ENCODE peak calls at places on chromosomes 16 and 17, in ten cellular contexts. Y, A, Z, K, U, T, B, O, G and M are unnamed samples.

GRCh38 chr16:77236063-77236511 is 36.9 kb downstream of the SYCE1L start:
- DNase-seq in Y (peak; percentile 88), A (peak; percentile 84), Z (peak; percentile 86), K (peak; percentile 81), U (no peak), T (peak; percentile 85), B (peak; percentile 94), O (peak; percentile 71), G (peak; percentile 60), M (peak; percentile 82)

GRCh38 chr17:74923538-74924249 is 379 bp upstream of the OTOP2 start:
- DNase-seq in Y (peak; percentile 62), A (peak; percentile 60), Z (peak; percentile 62), K (peak; percentile 56), U (no peak), T (peak; percentile 78), B (peak; percentile 76), O (peak; percentile 27), G (peak; percentile 92), M (peak; percentile 28)

GRCh38 chr17:38728290-38728831 is 1.8 kb upstream of the CISD3 start:
- DNase-seq in Y (no peak), A (no peak), Z (no peak), K (no peak), U (no peak), T (no peak), B (no peak), O (no peak), G (no peak), M (no peak)

GRCh38 chr16:57536306-57537193 is at the start of gene CCDC102A:
- DNase-seq in Y (no peak), A (peak; percentile 40), Z (no peak), K (peak; percentile 48), U (no peak), T (no peak), B (peak; percentile 87), O (no peak), G (no peak), M (peak; percentile 26)

GRCh38 chr17:55722016-55722706 is 503 bp downstream of the TMEM100 start:
- DNase-seq in Y (no peak), A (no peak), Z (no peak), K (no peak), U (no peak), T (no peak), B (no peak), O (peak; percentile 27), G (no peak), M (no peak)

GRCh38 chr17:34998205-34998604 is 17.9 kb downstream of the LIG3 start:
- DNase-seq in Y (no peak), A (peak; percentile 72), Z (peak; percentile 78), K (peak; percentile 56), U (no peak), T (peak; percentile 66), B (peak; percentile 77), O (peak; percentile 70), G (peak; percentile 95), M (peak; percentile 60)

GRCh38 chr17:35069311-35069710 is 5.8 kb upstream of the RFFL start:
- DNase-seq in Y (no peak), A (no peak), Z (no peak), K (no peak), U (no peak), T (no peak), B (no peak), O (peak; percentile 66), G (no peak), M (peak; percentile 43)

GRCh38 chr16:67882374-67883145 is 2.1 kb upstream of the NRN1L start:
- DNase-seq in Y (no peak), A (peak; percentile 72), Z (no peak), K (peak; percentile 80), U (no peak), T (peak; percentile 64), B (no peak), O (no peak), G (no peak), M (no peak)

GRCh38 chr17:17495448-17496188 is 577 bp downstream of the RASD1 start:
- DNase-seq in Y (no peak), A (no peak), Z (no peak), K (peak; percentile 29), U (no peak), T (peak; percentile 41), B (peak; percentile 63), O (peak; percentile 4), G (no peak), M (peak; percentile 27)

GRCh38 chr17:73710095-73710592 is 65.9 kb upstream of the SDK2 start:
- DNase-seq in Y (no peak), A (peak; percentile 55), Z (no peak), K (peak; percentile 63), U (peak; percentile 38), T (peak; percentile 60), B (peak; percentile 83), O (peak; percentile 4), G (peak; percentile 79), M (peak; percentile 49)

GRCh38 chr17:31566992-31567373 is 175.5 kb downstream of the RAB11FIP4 start:
- DNase-seq in Y (no peak), A (no peak), Z (no peak), K (no peak), U (no peak), T (no peak), B (no peak), O (no peak), G (no peak), M (no peak)

GRCh38 chr16:27690604-27691003 is 140.7 kb downstream of the KATNIP start:
- DNase-seq in Y (no peak), A (no peak), Z (no peak), K (no peak), U (no peak), T (no peak), B (peak; percentile 47), O (peak; percentile 5), G (no peak), M (peak; percentile 14)

GRCh38 chr16:50601341-50601740 is 53.1 kb downstream of the NKD1 start:
- DNase-seq in Y (no peak), A (no peak), Z (no peak), K (no peak), U (no peak), T (no peak), B (no peak), O (no peak), G (no peak), M (no peak)

GRCh38 chr16:8575399-8575798 is 14.9 kb downstream of the TMEM114 start:
- DNase-seq in Y (no peak), A (no peak), Z (no peak), K (no peak), U (no peak), T (no peak), B (no peak), O (no peak), G (no peak), M (no peak)

GRCh38 chr17:81096741-81097133 is 61.8 kb downstream of the BAIAP2 start:
- DNase-seq in Y (peak; percentile 58), A (no peak), Z (no peak), K (no peak), U (no peak), T (no peak), B (no peak), O (no peak), G (no peak), M (no peak)

GRCh38 chr17:81093576-81094223 is 58.7 kb downstream of the BAIAP2 start:
- DNase-seq in Y (no peak), A (no peak), Z (no peak), K (no peak), U (no peak), T (no peak), B (peak; percentile 18), O (no peak), G (no peak), M (no peak)

GRCh38 chr17:81095608-81095888 is 60.6 kb downstream of the BAIAP2 start:
- DNase-seq in Y (no peak), A (no peak), Z (no peak), K (no peak), U (no peak), T (no peak), B (no peak), O (no peak), G (no peak), M (no peak)

GRCh38 chr17:81094224-81094743 is 59.3 kb downstream of the BAIAP2 start:
- DNase-seq in Y (no peak), A (no peak), Z (no peak), K (no peak), U (no peak), T (no peak), B (no peak), O (no peak), G (no peak), M (no peak)

GRCh38 chr17:81094744-81095607 is 60.0 kb downstream of the BAIAP2 start:
- DNase-seq in Y (peak; percentile 90), A (no peak), Z (peak; percentile 65), K (peak; percentile 55), U (peak; percentile 98), T (no peak), B (peak; percentile 88), O (peak; percentile 100), G (peak; percentile 95), M (peak; percentile 100)
- H3K4me1 ChIP-seq in Y (peaks cover 20% of the 10 kb centered on the region), A (peaks cover 23% of the 10 kb centered on the region), Z (peaks cover 15% of the 10 kb centered on the region), K (peaks cover 19% of the 10 kb centered on the region), U (peaks cover 76% of the 10 kb centered on the region), T (peaks cover 23% of the 10 kb centered on the region), B (peaks cover 47% of the 10 kb centered on the region), O (peaks cover 37% of the 10 kb centered on the region), G (peaks cover 72% of the 10 kb centered on the region), M (peaks cover 34% of the 10 kb centered on the region)

DNA sequence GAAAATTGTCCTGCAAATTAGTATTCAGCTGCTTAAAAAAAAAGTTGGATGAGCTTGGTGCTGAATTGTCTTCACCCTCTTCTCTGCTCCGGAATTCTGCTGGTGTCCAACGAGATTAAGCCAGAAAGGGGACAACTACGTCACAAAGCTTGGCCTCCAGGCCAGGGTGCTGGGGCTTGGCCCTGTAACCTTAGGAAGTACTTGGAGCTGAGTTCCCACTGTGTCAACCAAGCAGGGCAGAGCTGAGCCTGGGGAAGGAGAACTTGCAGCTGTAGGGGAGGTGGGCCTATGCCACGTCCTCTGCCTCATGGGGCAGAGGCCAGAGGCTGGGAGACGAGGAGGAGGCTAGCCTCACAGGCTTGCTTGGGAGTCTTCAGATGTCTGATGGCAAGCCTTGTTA is 71.2 kb downstream of the CLEC16A start:
- DNase-seq in Y (no peak), A (no peak), Z (no peak), K (no peak), U (no peak), T (no peak), B (no peak), O (no peak), G (no peak), M (no peak)
- TF ChIP-seq CTCF in Y (no peak), A (no peak), Z (no peak), K (no peak), U (no peak), T (no peak), B (no peak), O (no peak), G (no peak), M (no peak)

GRCh38 chr16:10972108-10972955 is 28.0 kb downstream of the CLEC16A start:
- DNase-seq in Y (no peak), A (no peak), Z (no peak), K (no peak), U (no peak), T (no peak), B (no peak), O (no peak), G (no peak), M (no peak)
- H3K4me3 ChIP-seq in Y (no peak overlapping the region), A (no peak overlapping the region), Z (no peak overlapping the region), K (no peak overlapping the region), U (no peak overlapping the region), T (no peak overlapping the region), B (no peak overlapping the region), O (no peak overlapping the region), G (no peak overlapping the region), M (no peak overlapping the region)

DNA sequence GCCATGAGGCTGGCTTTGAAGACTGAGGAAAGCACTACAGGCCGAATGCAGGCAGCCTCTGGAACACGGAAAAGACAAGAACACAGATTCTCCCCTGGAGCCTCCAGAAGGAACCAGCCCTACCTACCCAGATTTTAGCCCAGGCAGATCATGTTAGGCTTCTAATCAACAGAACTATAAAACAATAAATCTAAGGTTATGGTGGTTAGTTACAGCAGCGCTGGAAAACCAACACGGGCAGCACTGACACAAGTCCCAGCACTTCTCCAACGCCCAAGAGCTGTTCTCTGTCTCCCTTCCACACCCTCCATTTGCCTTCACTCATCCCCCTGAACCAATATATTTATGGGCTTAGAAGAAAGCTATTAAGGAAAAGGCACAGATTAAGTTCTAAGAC is 7.5 kb downstream of the ANKRD11 start:
- DNase-seq in Y (no peak), A (no peak), Z (no peak), K (no peak), U (no peak), T (no peak), B (no peak), O (no peak), G (no peak), M (no peak)
- H3K4me1 ChIP-seq in Y (no peaks in the 10 kb centered on the region), A (peaks cover 98% of the 10 kb centered on the region), Z (peaks cover 52% of the 10 kb centered on the region), K (peaks cover 95% of the 10 kb centered on the region), U (peaks cover 78% of the 10 kb centered on the region), T (peaks cover 95% of the 10 kb centered on the region), B (peaks cover 59% of the 10 kb centered on the region), O (peaks cover 31% of the 10 kb centered on the region), G (peaks cover 87% of the 10 kb centered on the region), M (peaks cover 14% of the 10 kb centered on the region)